ENCODE peak calls at places on chromosomes 16 and 17, in seven cellular contexts. I, G, R, C, J, S and Z are unnamed samples.

GRCh38 chr16:2967211-2967631 is 1.9 kb upstream of the PAQR4 start:
- DNase-seq in I (peak; percentile 76), G (no peak), R (no peak), C (no peak), J (no peak), S (no peak), Z (no peak)

GRCh38 chr16:8663192-8664089 is 11.0 kb upstream of the ABAT start:
- DNase-seq in I (peak; percentile 14), G (no peak), R (no peak), C (no peak), J (no peak), S (no peak), Z (no peak)

GRCh38 chr16:165218-165538 is 600 bp upstream of the HBM start:
- DNase-seq in I (no peak), G (no peak), R (no peak), C (no peak), J (no peak), S (no peak), Z (no peak)

GRCh38 chr17:58344047-58344790 is 7.8 kb downstream of the SUPT4H1 start:
- DNase-seq in I (peak; percentile 92), G (no peak), R (peak; percentile 78), C (no peak), J (no peak), S (no peak), Z (peak; percentile 66)

GRCh38 chr17:73592531-73592961 is 51.7 kb downstream of the SDK2 start:
- DNase-seq in I (peak; percentile 80), G (no peak), R (no peak), C (no peak), J (no peak), S (no peak), Z (no peak)

GRCh38 chr17:70100983-70101382 is 26.0 kb downstream of the KCNJ16 start:
- DNase-seq in I (no peak), G (no peak), R (no peak), C (no peak), J (no peak), S (no peak), Z (no peak)

GRCh38 chr16:30637952-30638351 is 12.8 kb upstream of the PRR14 start:
- DNase-seq in I (no peak), G (no peak), R (no peak), C (peak; percentile 39), J (no peak), S (no peak), Z (no peak)

GRCh38 chr17:58112970-58113631 is 29.9 kb downstream of the DYNLL2 start:
- DNase-seq in I (peak; percentile 88), G (peak; percentile 47), R (peak; percentile 87), C (peak; percentile 60), J (peak; percentile 92), S (peak; percentile 75), Z (peak; percentile 85)

GRCh38 chr17:6577686-6578263 is 21.4 kb upstream of the PITPNM3 start:
- DNase-seq in I (no peak), G (no peak), R (no peak), C (no peak), J (no peak), S (no peak), Z (no peak)